ENCODE peak calls at places on chromosomes 7 and 10, in six cellular contexts. C is SK-N-SH; S is CD4-positive, alpha-beta T cell; K is HL-60; Q is IMR-90; B is Calu3. P is an unnamed sample.

GRCh38 chr10:123669901-123670300 is 3.7 kb downstream of the GPR26 start:
- DNase-seq in C (no peak), B (no peak), K (no peak), Q (no peak), S (no peak), P (no peak)

GRCh38 chr10:126262186-126262838 is 126.0 kb downstream of the ADAM12 start:
- DNase-seq in S (no peak), B (no peak), Q (no peak), K (no peak), C (no peak), P (no peak)

GRCh38 chr7:107659666-107660065 is 962 bp upstream of the SLC26A4 start:
- DNase-seq in C (no peak), Q (peak), K (no peak), B (no peak), S (no peak), P (no peak)

GRCh38 chr7:99080679-99081078 is 63.2 kb downstream of the SMURF1 start:
- DNase-seq in Q (no peak), C (no peak), K (no peak), S (no peak), B (no peak), P (no peak)

GRCh38 chr7:152046531-152046930 is 21.1 kb downstream of the GALNT11 start:
- DNase-seq in B (no peak), S (no peak), Q (no peak), K (no peak), C (no peak), P (no peak)

GRCh38 chr7:30301751-30302150 is 17.4 kb downstream of the ZNRF2 start:
- DNase-seq in S (no peak), C (no peak), B (no peak), Q (no peak), K (no peak), P (no peak)

GRCh38 chr10:69232736-69233135 is 12.6 kb downstream of the HKDC1 start:
- DNase-seq in K (no peak), C (no peak), S (peak), B (no peak), Q (no peak), P (no peak)

GRCh38 chr7:76155938-76156337 is 45.8 kb upstream of the SRRM3 start:
- DNase-seq in K (peak), Q (peak), S (no peak), C (no peak), B (peak), P (peak)

GRCh38 chr7:95404316-95404715 is 8.1 kb upstream of the PON3 start:
- DNase-seq in Q (peak), C (no peak), S (no peak), B (no peak), K (no peak), P (no peak)

GRCh38 chr7:94133460-94133859 is 129.3 kb upstream of the BET1 start:
- DNase-seq in B (no peak), K (no peak), C (no peak), Q (no peak), S (no peak), P (no peak)

GRCh38 chr7:889025-889390 is 12.7 kb downstream of the GET4 start:
- DNase-seq in C (no peak), B (no peak), Q (no peak), S (no peak), K (no peak), P (no peak)

GRCh38 chr7:113094517-113095249 is 8.1 kb upstream of the GPR85 start:
- DNase-seq in S (no peak), B (no peak), K (no peak), Q (no peak), C (no peak), P (no peak)

GRCh38 chr7:72924417-72924747 is 513 bp upstream of the POM121 start:
- DNase-seq in B (no peak), Q (no peak), C (no peak), S (no peak), K (no peak), P (no peak)

GRCh38 chr7:18555120-18555519 is 59.6 kb downstream of the HDAC9 start:
- DNase-seq in Q (peak), C (no peak), S (no peak), K (no peak), B (no peak), P (no peak)

GRCh38 chr7:151632750-151633515 is 113.2 kb upstream of the RHEB start:
- DNase-seq in S (peak), B (no peak), Q (peak), C (no peak), K (peak), P (peak)

GRCh38 chr10:12617205-12618175 is 268.1 kb downstream of the CAMK1D start:
- DNase-seq in S (no peak), C (no peak), Q (no peak), B (no peak), K (no peak), P (no peak)

GRCh38 chr7:44460325-44460724 is 30.1 kb downstream of the NUDCD3 start:
- DNase-seq in C (no peak), Q (no peak), S (peak), B (peak), K (peak), P (no peak)

GRCh38 chr7:78130443-78131200 is 332.0 kb downstream of the PHTF2 start:
- DNase-seq in S (no peak), C (no peak), Q (peak), B (no peak), K (no peak), P (no peak)

GRCh38 chr7:11026452-11027359 is 53.0 kb downstream of the PHF14 start:
- DNase-seq in S (no peak), B (no peak), C (peak), K (no peak), Q (peak), P (no peak)

GRCh38 chr10:132271458-132272011 is 36.2 kb downstream of the STK32C start:
- DNase-seq in Q (no peak), C (no peak), S (no peak), K (no peak), B (no peak), P (no peak)

GRCh38 chr10:46283217-46283944 is 3.4 kb upstream of the ANTXRL start:
- DNase-seq in C (no peak), S (no peak), K (no peak), Q (no peak), B (no peak), P (no peak)

GRCh38 chr7:121069346-121070100 is 81.0 kb downstream of the CPED1 start:
- DNase-seq in C (no peak), B (no peak), K (no peak), Q (peak), S (no peak), P (no peak)

GRCh38 chr7:45325378-45325777 is 167.8 kb downstream of the RAMP3 start:
- DNase-seq in C (no peak), K (no peak), S (no peak), B (no peak), Q (no peak), P (no peak)

GRCh38 chr7:74395745-74396311 is 57.9 kb upstream of the GTF2IRD1 start:
- DNase-seq in C (no peak), Q (no peak), K (no peak), S (no peak), B (no peak), P (no peak)

GRCh38 chr10:80260295-80261243 is 28.9 kb downstream of the MAT1A start:
- DNase-seq in S (peak), B (peak), K (peak), C (peak), Q (no peak), P (no peak)

GRCh38 chr7:36338256-36338655 is 51.4 kb upstream of the ANLN start:
- DNase-seq in C (no peak), S (no peak), B (no peak), K (no peak), Q (no peak), P (no peak)

GRCh38 chr10:118110750-118111149 is 64.0 kb upstream of the RAB11FIP2 start:
- DNase-seq in S (no peak), B (no peak), K (no peak), Q (no peak), C (no peak), P (no peak)

GRCh38 chr7:47329320-47329926 is 252.5 kb downstream of the TNS3 start:
- DNase-seq in Q (peak), C (no peak), K (no peak), S (no peak), B (no peak), P (no peak)

GRCh38 chr7:23011222-23011924 is 2.6 kb downstream of the HYCC1 start:
- DNase-seq in Q (no peak), B (no peak), K (no peak), C (no peak), S (no peak), P (no peak)

GRCh38 chr7:46162582-46162981 is 241.5 kb upstream of the IGFBP3 start:
- DNase-seq in B (no peak), K (no peak), S (no peak), Q (peak), C (no peak), P (no peak)

GRCh38 chr7:132614428-132615076 is 38.3 kb upstream of the PLXNA4 start:
- DNase-seq in K (peak), S (no peak), Q (no peak), B (peak), C (no peak), P (no peak)

GRCh38 chr7:747186-747585 is 20.1 kb upstream of the PRKAR1B start:
- DNase-seq in B (no peak), S (no peak), Q (no peak), C (no peak), K (no peak), P (no peak)

GRCh38 chr7:107902381-107902780 is 11.4 kb downstream of the DLD start:
- DNase-seq in B (no peak), K (no peak), S (no peak), Q (no peak), C (no peak), P (no peak)

GRCh38 chr10:110137142-110137545 is 70.3 kb upstream of the MXI1 start:
- DNase-seq in K (peak), C (peak), B (no peak), Q (peak), S (no peak), P (no peak)

GRCh38 chr7:44748948-44749731 is 493 bp downstream of the ZMIZ2 start:
- DNase-seq in Q (no peak), B (no peak), K (no peak), C (peak), S (no peak), P (no peak)

GRCh38 chr10:107037192-107038122 is 127.0 kb downstream of the SORCS1 start:
- DNase-seq in K (no peak), Q (no peak), B (no peak), C (no peak), S (no peak), P (no peak)

GRCh38 chr7:157711353-157711888 is 374.6 kb downstream of the DNAJB6 start:
- DNase-seq in B (no peak), C (no peak), Q (no peak), S (no peak), K (no peak), P (no peak)

GRCh38 chr10:48448796-48449195 is 142.3 kb downstream of the MAPK8 start:
- DNase-seq in Q (peak), B (no peak), S (no peak), C (no peak), K (no peak), P (no peak)

GRCh38 chr7:41828911-41829310 is 126.0 kb upstream of the INHBA start:
- DNase-seq in B (no peak), C (no peak), S (no peak), K (no peak), Q (no peak), P (no peak)

GRCh38 chr10:59290448-59290847 is 71.9 kb downstream of the FAM13C start:
- DNase-seq in B (no peak), S (no peak), Q (no peak), C (peak), K (no peak), P (no peak)
- TF ChIP-seq CTCF in B (no peak), S (no peak), Q (no peak), C (peak), K (no peak), P (no peak)

DNA sequence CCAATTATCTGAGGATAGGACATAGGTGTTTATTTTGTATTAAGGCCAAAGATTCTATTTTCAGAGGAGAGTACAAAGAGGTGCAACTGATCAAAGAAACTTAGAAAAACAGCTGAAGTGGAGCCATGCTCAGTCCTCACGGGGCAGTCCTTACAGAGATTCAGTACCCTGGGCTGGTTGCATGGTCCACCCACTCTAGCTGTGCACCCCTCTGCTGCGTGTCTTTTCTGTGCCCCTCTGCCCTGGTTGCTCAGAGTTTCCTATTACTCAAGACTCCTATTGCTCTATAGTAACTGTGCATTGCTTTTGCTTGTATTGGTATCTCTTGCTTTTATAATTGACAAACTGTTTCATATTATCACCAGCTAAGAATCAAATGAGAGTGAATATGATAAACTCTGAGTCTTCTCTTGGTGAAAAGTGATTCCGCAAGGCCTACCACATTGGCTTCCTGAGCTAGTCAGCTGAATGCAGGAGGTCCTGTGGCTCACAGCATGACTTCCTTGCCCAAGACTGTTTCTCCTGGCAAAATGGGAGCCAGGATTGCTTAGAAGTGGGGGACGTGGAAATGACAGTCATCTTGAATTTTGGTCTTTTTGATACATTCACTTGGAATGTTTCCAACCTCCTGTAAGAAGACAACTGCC is 137.0 kb downstream of the GLCCI1 start:
- DNase-seq in Q (no peak), K (no peak), C (no peak), S (no peak), B (no peak), P (no peak)
- TF ChIP-seq CTCF in Q (no peak), K (no peak), C (no peak), S (no peak), B (no peak), P (no peak)

GRCh38 chr7:4227105-4228010 is 454.7 kb upstream of the FOXK1 start:
- DNase-seq in K (no peak), S (no peak), B (no peak), Q (no peak), C (no peak), P (no peak)
- TF ChIP-seq CTCF in K (no peak), S (no peak), B (no peak), Q (no peak), C (no peak), P (no peak)

GRCh38 chr10:788796-789748 is 99.6 kb upstream of the DIP2C start:
- DNase-seq in S (no peak), Q (peak), K (no peak), C (peak), B (no peak), P (no peak)
- TF ChIP-seq CTCF in S (no peak), Q (peak), K (no peak), C (peak), B (no peak), P (peak)

GRCh38 chr10:96319754-96320514 is 15.7 kb downstream of the DNTT start:
- DNase-seq in S (no peak), C (no peak), Q (no peak), K (no peak), B (no peak), P (no peak)

GRCh38 chr10:96325719-96326373 is 21.6 kb downstream of the DNTT start:
- DNase-seq in B (no peak), C (no peak), Q (no peak), K (no peak), S (no peak), P (no peak)

GRCh38 chr10:96324447-96324846 is 20.2 kb downstream of the DNTT start:
- DNase-seq in Q (no peak), S (no peak), B (no peak), C (no peak), K (no peak), P (no peak)

GRCh38 chr10:96322275-96322674 is 18.0 kb downstream of the DNTT start:
- DNase-seq in Q (no peak), B (no peak), K (no peak), C (no peak), S (no peak), P (no peak)

DNA sequence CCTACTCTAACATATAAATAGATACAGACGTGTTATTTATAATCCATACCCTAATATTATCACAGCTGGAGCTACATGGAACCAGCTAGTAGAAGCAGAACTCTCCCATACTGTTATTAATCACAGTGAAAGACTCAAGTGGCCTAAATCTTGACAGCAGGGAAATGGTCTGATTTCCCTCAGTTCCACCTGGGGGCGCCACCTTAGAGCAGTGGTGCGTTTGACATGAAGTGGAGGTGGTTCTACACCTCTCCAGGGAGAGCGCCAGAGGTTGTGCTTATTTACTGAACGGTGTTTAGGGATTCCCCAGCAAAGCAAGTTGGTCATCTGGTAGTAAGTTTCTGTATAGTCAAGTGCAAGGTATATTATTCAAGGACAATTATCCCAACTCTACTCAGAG is 17.6 kb downstream of the DNTT start:
- DNase-seq in C (no peak), Q (no peak), K (no peak), B (no peak), S (no peak), P (no peak)
- TF ChIP-seq CTCF in C (no peak), Q (no peak), K (no peak), B (no peak), S (no peak), P (no peak)

GRCh38 chr7:100585511-100586265 is at the start of gene LRCH4:
- DNase-seq in Q (no peak), C (peak), B (peak), K (peak), S (peak), P (no peak)
- TF ChIP-seq CTCF in Q (no peak), C (no peak), B (no peak), K (no peak), S (no peak), P (no peak)

GRCh38 chr10:60572511-60573194 is 183.0 kb upstream of the ANK3 start:
- DNase-seq in S (no peak), Q (peak), C (peak), K (no peak), B (peak), P (no peak)
- TF ChIP-seq CTCF in S (no peak), Q (no peak), C (no peak), K (no peak), B (no peak), P (no peak)

P was measured in CD14-positive monocyte.